ENCODE peak calls at places on chromosomes 11 and 22, in six cellular contexts. U is adrenal gland, G is transverse colon, X is K562, S is thyroid gland, W is A549. F is an unnamed sample. For H3K9me3, the result is how much of the 10 kb centered on the place peaks cover.

GRCh38 chr11:131025020-131025419 is 108.7 kb upstream of the SNX19 start:
- DNase-seq in G (no peak), X (peak), S (no peak), U (peak), W (peak), F (no peak)

GRCh38 chr11:29306527-29306926 is 710.3 kb downstream of the KCNA4 start:
- DNase-seq in S (peak), G (no peak), W (no peak), X (no peak), U (no peak), F (no peak)

GRCh38 chr11:121797496-121797895 is 318.5 kb downstream of the BLID start:
- DNase-seq in S (no peak), U (no peak), X (no peak), W (no peak), G (no peak), F (no peak)

GRCh38 chr22:38882480-38882879 is 10.5 kb upstream of the CBX6 start:
- DNase-seq in X (no peak), U (peak), G (no peak), S (peak), W (no peak), F (peak)

GRCh38 chr11:48034926-48035876 is 54.8 kb downstream of the PTPRJ start:
- DNase-seq in S (no peak), X (no peak), G (peak), W (no peak), U (peak), F (peak)

GRCh38 chr11:68212421-68213134 is 518 bp downstream of the KMT5B start:
- DNase-seq in G (peak), U (peak), W (peak), S (peak), X (peak), F (peak)

GRCh38 chr11:119592642-119593041 is 136.4 kb downstream of the NECTIN1 start:
- DNase-seq in U (no peak), G (no peak), X (no peak), S (no peak), W (no peak), F (no peak)

GRCh38 chr22:37211075-37211852 is 1.0 kb downstream of the SSTR3 start:
- DNase-seq in U (no peak), G (no peak), W (no peak), X (no peak), S (no peak), F (no peak)

GRCh38 chr11:122843281-122844150 is 5.2 kb downstream of the CRTAM start:
- DNase-seq in G (no peak), S (peak), W (no peak), X (no peak), U (no peak), F (no peak)

GRCh38 chr11:121961228-121961860 is 154.7 kb downstream of the BLID start:
- DNase-seq in S (no peak), W (no peak), U (no peak), G (no peak), X (no peak), F (no peak)

GRCh38 chr11:75558939-75559843 is 2.9 kb upstream of the SERPINH1 start:
- DNase-seq in G (no peak), X (peak), W (no peak), S (peak), U (peak), F (no peak)

GRCh38 chr22:37781434-37782059 is 26.2 kb upstream of the GCAT start:
- DNase-seq in W (peak), S (peak), U (peak), X (no peak), G (no peak), F (no peak)

GRCh38 chr22:38353142-38353629 is 36.0 kb upstream of the CSNK1E start:
- DNase-seq in G (peak), X (peak), U (peak), S (peak), W (peak), F (peak)

GRCh38 chr11:96246718-96247540 is 96.1 kb downstream of the MAML2 start:
- DNase-seq in U (no peak), W (peak), X (no peak), G (no peak), S (no peak), F (no peak)

GRCh38 chr22:35307892-35308291 is 8.2 kb downstream of the TOM1 start:
- DNase-seq in S (no peak), G (no peak), X (no peak), U (no peak), W (no peak), F (no peak)

GRCh38 chr11:45097721-45098493 is 48.5 kb upstream of the PRDM11 start:
- DNase-seq in U (peak), W (peak), G (peak), S (peak), X (peak), F (peak)

GRCh38 chr22:31695423-31695822 is 33.4 kb upstream of the PISD start:
- DNase-seq in U (no peak), W (no peak), G (no peak), S (no peak), X (no peak), F (no peak)

GRCh38 chr11:100824041-100824440 is 137.0 kb downstream of the ARHGAP42 start:
- DNase-seq in X (no peak), G (no peak), U (no peak), S (no peak), W (no peak), F (no peak)

GRCh38 chr11:33000181-33000580 is 15.5 kb upstream of the DEPDC7 start:
- DNase-seq in W (no peak), X (no peak), U (no peak), G (no peak), S (no peak), F (no peak)

GRCh38 chr11:86464509-86465221 is 90.0 kb downstream of the CCDC81 start:
- DNase-seq in W (no peak), U (no peak), G (no peak), X (no peak), S (no peak), F (no peak)

GRCh38 chr11:9568854-9569587 is 4.4 kb upstream of the WEE1 start:
- DNase-seq in G (peak), U (no peak), S (peak), W (peak), X (peak), F (peak)
- TF ChIP-seq POLR2A in G (peak), U (no peak), S (peak), W (no peak), X (no peak), F (no peak)

GRCh38 chr22:47775686-47776085 is 1013.2 kb downstream of the TBC1D22A start:
- DNase-seq in X (no peak), U (no peak), G (no peak), W (no peak), S (no peak), F (no peak)

GRCh38 chr22:47778160-47778658 is 1015.8 kb downstream of the TBC1D22A start:
- DNase-seq in W (no peak), G (no peak), U (no peak), S (no peak), X (no peak), F (no peak)

GRCh38 chr22:47779474-47779873 is 1017.0 kb downstream of the TBC1D22A start:
- DNase-seq in S (no peak), W (no peak), G (no peak), X (peak), U (no peak), F (no peak)

GRCh38 chr22:47776329-47776728 is 1013.9 kb downstream of the TBC1D22A start:
- DNase-seq in S (no peak), U (no peak), X (peak), W (no peak), G (no peak), F (no peak)

DNA sequence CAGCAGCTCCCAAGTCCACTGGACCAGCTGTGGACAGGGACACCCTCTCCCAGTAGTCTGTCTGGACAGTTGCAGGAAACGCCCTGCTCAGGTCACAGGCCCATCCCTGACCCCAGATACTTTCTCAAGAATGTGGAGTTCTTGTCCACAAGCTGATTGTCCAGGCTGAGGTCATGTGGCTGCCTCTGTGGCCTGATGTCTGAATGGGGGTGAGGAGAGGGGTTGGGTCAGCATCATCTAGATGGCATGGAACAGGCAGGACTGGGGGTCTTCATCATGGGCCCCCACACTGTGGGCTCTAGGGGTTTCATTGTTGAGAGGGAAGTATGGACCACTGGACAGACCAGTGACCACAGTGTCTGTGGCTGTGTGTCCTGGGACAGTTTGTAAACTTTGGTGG is 1015.0 kb downstream of the TBC1D22A start:
- DNase-seq in S (no peak), U (no peak), G (no peak), X (no peak), W (no peak), F (no peak)
- H3K9me3 ChIP-seq in S (under half), U (under half), G (under half), X (under half), W (under half), F (under half)

GRCh38 chr11:6646040-6646439 is 9.6 kb downstream of the DCHS1 start:
- DNase-seq in X (peak), G (no peak), U (no peak), W (no peak), S (no peak), F (no peak)
- TF ChIP-seq POLR2A in X (no peak), G (no peak), U (no peak), W (no peak), S (no peak), F (no peak)

DNA sequence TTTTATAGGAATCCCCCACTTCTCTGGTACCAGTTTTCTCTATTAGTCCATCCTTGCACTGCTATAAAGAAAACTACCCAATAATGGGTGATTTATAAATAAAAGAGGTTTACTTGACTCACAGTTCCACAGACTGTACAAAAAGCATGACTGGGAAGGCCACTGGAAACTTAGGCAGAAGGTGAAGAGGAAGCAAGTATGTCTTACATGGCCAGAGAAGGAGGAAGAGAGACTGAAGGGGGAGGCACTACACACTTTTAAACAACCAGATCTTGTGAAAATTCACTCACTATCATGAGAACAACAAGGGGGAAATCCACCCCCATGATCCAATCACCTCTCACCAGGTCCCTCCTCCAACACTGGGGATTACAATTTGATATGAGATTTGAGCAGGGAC is 68.9 kb upstream of the GNAZ start:
- DNase-seq in X (no peak), S (no peak), U (no peak), W (no peak), G (no peak), F (no peak)
- H3K9me3 ChIP-seq in X (under half), S (under half), U (under half), W (under half), G (under half), F (under half)

GRCh38 chr11:118522571-118523072 is 4.7 kb upstream of the TTC36 start:
- DNase-seq in X (peak), W (peak), U (no peak), S (peak), G (no peak), F (no peak)
- TF ChIP-seq POLR2A in X (no peak), W (no peak), U (no peak), S (no peak), G (no peak), F (no peak)

GRCh38 chr11:2247496-2247895 is 22.9 kb downstream of the ASCL2 start:
- DNase-seq in U (no peak), G (no peak), S (no peak), X (no peak), W (no peak), F (no peak)

GRCh38 chr11:2248762-2249161 is 21.6 kb downstream of the ASCL2 start:
- DNase-seq in S (no peak), X (no peak), W (no peak), G (no peak), U (no peak), F (peak)

GRCh38 chr11:2249191-2249916 is 21.0 kb downstream of the ASCL2 start:
- DNase-seq in X (no peak), G (no peak), S (no peak), U (no peak), W (no peak), F (no peak)

GRCh38 chr11:2250041-2250440 is 20.3 kb downstream of the ASCL2 start:
- DNase-seq in W (no peak), U (no peak), G (no peak), S (no peak), X (no peak), F (no peak)

GRCh38 chr11:2248242-2248641 is 22.1 kb downstream of the ASCL2 start:
- DNase-seq in U (no peak), G (no peak), X (no peak), S (no peak), W (no peak), F (no peak)
- H3K9me3 ChIP-seq in U (under half), G (under half), X (under half), S (under half), W (under half), F (under half)

DNA sequence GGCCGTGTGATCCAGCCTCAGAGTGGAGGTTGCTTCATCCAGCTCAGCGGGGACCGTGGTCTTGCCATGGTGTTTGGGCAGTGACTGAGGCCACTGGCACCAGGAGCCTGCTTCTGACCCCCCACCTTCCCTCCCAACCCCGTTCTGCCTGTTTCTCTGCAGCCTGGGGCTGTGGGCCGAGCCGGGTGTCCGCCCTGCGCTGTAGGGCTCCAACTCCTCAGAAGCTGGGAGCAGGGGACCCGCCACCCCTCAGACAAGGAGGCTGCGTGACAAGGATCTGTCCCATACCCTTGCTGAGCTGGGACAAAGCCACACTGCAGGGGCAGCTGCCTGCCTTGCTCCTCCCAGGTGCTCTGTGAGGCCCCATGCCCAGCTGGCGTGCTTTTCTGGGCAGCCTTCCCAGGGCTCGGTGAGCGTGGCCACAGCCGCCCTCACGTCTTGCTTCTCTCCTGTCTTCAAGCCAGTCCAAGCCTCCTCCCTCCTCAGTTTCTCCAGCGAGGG is 11.7 kb upstream of the ARFGAP3 start:
- DNase-seq in X (no peak), U (peak), W (no peak), S (peak), G (peak), F (peak)
- TF ChIP-seq POLR2A in X (no peak), U (no peak), W (no peak), S (peak), G (no peak), F (peak)

DNA sequence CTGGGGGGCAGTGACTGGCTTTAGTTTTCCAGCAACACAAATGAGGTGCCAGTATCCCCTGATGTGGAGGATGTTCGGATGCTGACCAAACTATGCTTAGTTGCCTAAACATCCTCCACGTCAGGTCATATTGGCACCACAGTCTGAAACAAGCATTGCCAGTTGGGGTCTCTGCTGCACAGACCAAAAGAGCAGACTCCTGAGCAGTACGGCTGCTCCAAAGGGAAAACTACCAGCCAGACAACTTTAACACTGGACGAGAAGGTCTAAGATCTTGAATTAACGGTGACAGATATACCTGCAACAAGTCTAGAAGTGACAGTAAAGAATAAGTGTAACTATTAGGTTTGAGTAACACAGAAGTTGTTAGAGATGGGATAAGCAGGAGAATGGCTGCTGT is 40.5 kb upstream of the CLTCL1 start:
- DNase-seq in X (no peak), G (no peak), W (no peak), U (no peak), S (no peak), F (no peak)
- H3K9me3 ChIP-seq in X (under half), G (under half), W (under half), U (under half), S (under half), F (under half)

F was measured in body of pancreas.